ENCODE peak calls at places on chromosomes 1 and 21, in five cellular contexts. One of them, this sample, is unnamed.

GRCh38 chr1:164702216-164702615 is 143.2 kb downstream of the PBX1 start:
- DNase-seq in stimulated activated CD4-positive, alpha-beta T cell treated with anti-CD3 and anti-CD28 coated beads, Interleukin-2, amount 100 ng/mL, for 24 hours: no peak
- DNase-seq in astrocyte of the cerebellum: no peak
- DNase-seq in substantia nigra: no peak
- DNase-seq in pulmonary artery endothelial cell: no peak
- DNase-seq in this sample: no peak

GRCh38 chr1:3481836-3482589 is 27.5 kb downstream of the ARHGEF16 start:
- DNase-seq in pulmonary artery endothelial cell: no peak
- DNase-seq in substantia nigra: no peak
- DNase-seq in astrocyte of the cerebellum: no peak
- DNase-seq in stimulated activated CD4-positive, alpha-beta T cell treated with anti-CD3 and anti-CD28 coated beads, Interleukin-2, amount 100 ng/mL, for 24 hours: no peak
- DNase-seq in this sample: no peak

GRCh38 chr21:27840273-27840672 is 873.4 kb upstream of the ADAMTS5 start:
- DNase-seq in astrocyte of the cerebellum: no peak
- DNase-seq in stimulated activated CD4-positive, alpha-beta T cell treated with anti-CD3 and anti-CD28 coated beads, Interleukin-2, amount 100 ng/mL, for 24 hours: no peak
- DNase-seq in pulmonary artery endothelial cell: no peak
- DNase-seq in substantia nigra: no peak
- DNase-seq in this sample: no peak

GRCh38 chr1:245604979-245605378 is 450.2 kb downstream of the KIF26B start:
- DNase-seq in substantia nigra: no peak
- DNase-seq in astrocyte of the cerebellum: no peak
- DNase-seq in pulmonary artery endothelial cell: no peak
- DNase-seq in stimulated activated CD4-positive, alpha-beta T cell treated with anti-CD3 and anti-CD28 coated beads, Interleukin-2, amount 100 ng/mL, for 24 hours: no peak
- DNase-seq in this sample: no peak

GRCh38 chr1:21622466-21623315 is 46.5 kb downstream of the RAP1GAP start:
- DNase-seq in stimulated activated CD4-positive, alpha-beta T cell treated with anti-CD3 and anti-CD28 coated beads, Interleukin-2, amount 100 ng/mL, for 24 hours: peak; percentile 57
- DNase-seq in astrocyte of the cerebellum: no peak
- DNase-seq in substantia nigra: peak; percentile 26
- DNase-seq in pulmonary artery endothelial cell: no peak
- DNase-seq in this sample: no peak

GRCh38 chr1:232773752-232774151 is 31.5 kb upstream of the MAP10 start:
- DNase-seq in stimulated activated CD4-positive, alpha-beta T cell treated with anti-CD3 and anti-CD28 coated beads, Interleukin-2, amount 100 ng/mL, for 24 hours: no peak
- DNase-seq in pulmonary artery endothelial cell: no peak
- DNase-seq in substantia nigra: no peak
- DNase-seq in astrocyte of the cerebellum: no peak
- DNase-seq in this sample: no peak

GRCh38 chr1:68975534-68975933 is 478.7 kb upstream of the DEPDC1 start:
- DNase-seq in stimulated activated CD4-positive, alpha-beta T cell treated with anti-CD3 and anti-CD28 coated beads, Interleukin-2, amount 100 ng/mL, for 24 hours: no peak
- DNase-seq in astrocyte of the cerebellum: no peak
- DNase-seq in substantia nigra: no peak
- DNase-seq in pulmonary artery endothelial cell: no peak
- DNase-seq in this sample: peak; percentile 58

GRCh38 chr1:2411801-2412394 is 466 bp downstream of the PEX10 start:
- DNase-seq in stimulated activated CD4-positive, alpha-beta T cell treated with anti-CD3 and anti-CD28 coated beads, Interleukin-2, amount 100 ng/mL, for 24 hours: no peak
- DNase-seq in substantia nigra: no peak
- DNase-seq in astrocyte of the cerebellum: no peak
- DNase-seq in pulmonary artery endothelial cell: no peak
- DNase-seq in this sample: no peak

GRCh38 chr1:1630965-1631792 is 794 bp upstream of the MMP23B start:
- DNase-seq in pulmonary artery endothelial cell: no peak
- DNase-seq in astrocyte of the cerebellum: no peak
- DNase-seq in substantia nigra: peak; percentile 63
- DNase-seq in stimulated activated CD4-positive, alpha-beta T cell treated with anti-CD3 and anti-CD28 coated beads, Interleukin-2, amount 100 ng/mL, for 24 hours: no peak
- DNase-seq in this sample: no peak

GRCh38 chr1:204992499-204992898 is 50.5 kb upstream of the CNTN2 start:
- DNase-seq in pulmonary artery endothelial cell: no peak
- DNase-seq in astrocyte of the cerebellum: no peak
- DNase-seq in substantia nigra: no peak
- DNase-seq in stimulated activated CD4-positive, alpha-beta T cell treated with anti-CD3 and anti-CD28 coated beads, Interleukin-2, amount 100 ng/mL, for 24 hours: no peak
- DNase-seq in this sample: no peak

GRCh38 chr1:111481387-111482221 is 7.8 kb downstream of the C1orf162 start:
- DNase-seq in astrocyte of the cerebellum: peak; percentile 31
- DNase-seq in substantia nigra: peak; percentile 85
- DNase-seq in pulmonary artery endothelial cell: no peak
- DNase-seq in stimulated activated CD4-positive, alpha-beta T cell treated with anti-CD3 and anti-CD28 coated beads, Interleukin-2, amount 100 ng/mL, for 24 hours: peak; percentile 68
- DNase-seq in this sample: peak; percentile 74

GRCh38 chr1:91830242-91831131 is 55.5 kb downstream of the TGFBR3 start:
- DNase-seq in astrocyte of the cerebellum: peak; percentile 75
- DNase-seq in pulmonary artery endothelial cell: peak; percentile 83
- DNase-seq in substantia nigra: peak; percentile 12
- DNase-seq in stimulated activated CD4-positive, alpha-beta T cell treated with anti-CD3 and anti-CD28 coated beads, Interleukin-2, amount 100 ng/mL, for 24 hours: no peak
- DNase-seq in this sample: no peak

GRCh38 chr1:28370220-28371010 is 875 bp downstream of the PHACTR4 start:
- DNase-seq in substantia nigra: peak; percentile 33
- DNase-seq in stimulated activated CD4-positive, alpha-beta T cell treated with anti-CD3 and anti-CD28 coated beads, Interleukin-2, amount 100 ng/mL, for 24 hours: peak; percentile 32
- DNase-seq in astrocyte of the cerebellum: no peak
- DNase-seq in pulmonary artery endothelial cell: no peak
- DNase-seq in this sample: peak; percentile 8

GRCh38 chr1:222288056-222288455 is 259.8 kb downstream of the HHIPL2 start:
- DNase-seq in stimulated activated CD4-positive, alpha-beta T cell treated with anti-CD3 and anti-CD28 coated beads, Interleukin-2, amount 100 ng/mL, for 24 hours: no peak
- DNase-seq in astrocyte of the cerebellum: no peak
- DNase-seq in pulmonary artery endothelial cell: no peak
- DNase-seq in substantia nigra: no peak
- DNase-seq in this sample: no peak

GRCh38 chr1:5379176-5379759 is 613.0 kb downstream of the NPHP4 start:
- DNase-seq in stimulated activated CD4-positive, alpha-beta T cell treated with anti-CD3 and anti-CD28 coated beads, Interleukin-2, amount 100 ng/mL, for 24 hours: no peak
- DNase-seq in substantia nigra: no peak
- DNase-seq in pulmonary artery endothelial cell: no peak
- DNase-seq in astrocyte of the cerebellum: no peak
- DNase-seq in this sample: no peak

GRCh38 chr1:170729608-170730378 is 65.9 kb downstream of the PRRX1 start:
- DNase-seq in stimulated activated CD4-positive, alpha-beta T cell treated with anti-CD3 and anti-CD28 coated beads, Interleukin-2, amount 100 ng/mL, for 24 hours: no peak
- DNase-seq in astrocyte of the cerebellum: no peak
- DNase-seq in pulmonary artery endothelial cell: no peak
- DNase-seq in substantia nigra: no peak
- DNase-seq in this sample: no peak

GRCh38 chr21:41610042-41610839 is 102.3 kb upstream of the TMPRSS2 start:
- DNase-seq in pulmonary artery endothelial cell: peak; percentile 13
- DNase-seq in stimulated activated CD4-positive, alpha-beta T cell treated with anti-CD3 and anti-CD28 coated beads, Interleukin-2, amount 100 ng/mL, for 24 hours: peak; percentile 27
- DNase-seq in substantia nigra: peak; percentile 43
- DNase-seq in astrocyte of the cerebellum: no peak
- DNase-seq in this sample: no peak

GRCh38 chr1:7667625-7668218 is 103.4 kb upstream of the VAMP3 start:
- DNase-seq in pulmonary artery endothelial cell: peak; percentile 33
- DNase-seq in astrocyte of the cerebellum: peak; percentile 68
- DNase-seq in substantia nigra: peak; percentile 96
- DNase-seq in stimulated activated CD4-positive, alpha-beta T cell treated with anti-CD3 and anti-CD28 coated beads, Interleukin-2, amount 100 ng/mL, for 24 hours: peak; percentile 91
- DNase-seq in this sample: peak; percentile 87

GRCh38 chr1:100213141-100213540 is 35.1 kb upstream of the LRRC39 start:
- DNase-seq in substantia nigra: no peak
- DNase-seq in stimulated activated CD4-positive, alpha-beta T cell treated with anti-CD3 and anti-CD28 coated beads, Interleukin-2, amount 100 ng/mL, for 24 hours: no peak
- DNase-seq in pulmonary artery endothelial cell: no peak
- DNase-seq in astrocyte of the cerebellum: no peak
- DNase-seq in this sample: no peak

GRCh38 chr1:36523850-36524249 is 41.1 kb upstream of the CSF3R start:
- DNase-seq in stimulated activated CD4-positive, alpha-beta T cell treated with anti-CD3 and anti-CD28 coated beads, Interleukin-2, amount 100 ng/mL, for 24 hours: peak; percentile 39
- DNase-seq in substantia nigra: no peak
- DNase-seq in astrocyte of the cerebellum: no peak
- DNase-seq in pulmonary artery endothelial cell: no peak
- DNase-seq in this sample: peak; percentile 37

GRCh38 chr1:82818596-82818995 is 1017.9 kb downstream of the ADGRL2 start:
- DNase-seq in stimulated activated CD4-positive, alpha-beta T cell treated with anti-CD3 and anti-CD28 coated beads, Interleukin-2, amount 100 ng/mL, for 24 hours: no peak
- DNase-seq in substantia nigra: no peak
- DNase-seq in pulmonary artery endothelial cell: no peak
- DNase-seq in astrocyte of the cerebellum: no peak
- DNase-seq in this sample: no peak

GRCh38 chr1:7062346-7063061 is 277.2 kb downstream of the CAMTA1 start:
- DNase-seq in stimulated activated CD4-positive, alpha-beta T cell treated with anti-CD3 and anti-CD28 coated beads, Interleukin-2, amount 100 ng/mL, for 24 hours: no peak
- DNase-seq in substantia nigra: no peak
- DNase-seq in astrocyte of the cerebellum: no peak
- DNase-seq in pulmonary artery endothelial cell: no peak
- DNase-seq in this sample: no peak

GRCh38 chr1:82706741-82707140 is 906.0 kb downstream of the ADGRL2 start:
- DNase-seq in substantia nigra: no peak
- DNase-seq in astrocyte of the cerebellum: no peak
- DNase-seq in stimulated activated CD4-positive, alpha-beta T cell treated with anti-CD3 and anti-CD28 coated beads, Interleukin-2, amount 100 ng/mL, for 24 hours: no peak
- DNase-seq in pulmonary artery endothelial cell: no peak
- DNase-seq in this sample: no peak

GRCh38 chr1:63691672-63692425 is 82.0 kb upstream of the ROR1 start:
- DNase-seq in stimulated activated CD4-positive, alpha-beta T cell treated with anti-CD3 and anti-CD28 coated beads, Interleukin-2, amount 100 ng/mL, for 24 hours: peak; percentile 21
- DNase-seq in substantia nigra: peak; percentile 15
- DNase-seq in astrocyte of the cerebellum: peak; percentile 88
- DNase-seq in pulmonary artery endothelial cell: peak; percentile 71
- DNase-seq in this sample: peak; percentile 76

GRCh38 chr1:230832466-230832865 is 35.9 kb downstream of the C1orf198 start:
- DNase-seq in pulmonary artery endothelial cell: no peak
- DNase-seq in astrocyte of the cerebellum: no peak
- DNase-seq in substantia nigra: no peak
- DNase-seq in stimulated activated CD4-positive, alpha-beta T cell treated with anti-CD3 and anti-CD28 coated beads, Interleukin-2, amount 100 ng/mL, for 24 hours: no peak
- DNase-seq in this sample: no peak

GRCh38 chr1:41108696-41109284 is 87.3 kb upstream of the SLFNL1 start:
- DNase-seq in astrocyte of the cerebellum: no peak
- DNase-seq in substantia nigra: no peak
- DNase-seq in pulmonary artery endothelial cell: peak; percentile 7
- DNase-seq in stimulated activated CD4-positive, alpha-beta T cell treated with anti-CD3 and anti-CD28 coated beads, Interleukin-2, amount 100 ng/mL, for 24 hours: no peak
- DNase-seq in this sample: no peak

GRCh38 chr1:87149166-87150065 is 179.3 kb upstream of the LMO4 start:
- DNase-seq in astrocyte of the cerebellum: no peak
- DNase-seq in stimulated activated CD4-positive, alpha-beta T cell treated with anti-CD3 and anti-CD28 coated beads, Interleukin-2, amount 100 ng/mL, for 24 hours: no peak
- DNase-seq in substantia nigra: no peak
- DNase-seq in pulmonary artery endothelial cell: no peak
- DNase-seq in this sample: peak; percentile 45

GRCh38 chr1:21262282-21263051 is 27.8 kb downstream of the ECE1 start:
- DNase-seq in substantia nigra: peak; percentile 37
- DNase-seq in stimulated activated CD4-positive, alpha-beta T cell treated with anti-CD3 and anti-CD28 coated beads, Interleukin-2, amount 100 ng/mL, for 24 hours: no peak
- DNase-seq in astrocyte of the cerebellum: peak; percentile 64
- DNase-seq in pulmonary artery endothelial cell: peak; percentile 51
- DNase-seq in this sample: no peak

GRCh38 chr1:38117444-38117887 is 70.9 kb upstream of the POU3F1 start:
- DNase-seq in stimulated activated CD4-positive, alpha-beta T cell treated with anti-CD3 and anti-CD28 coated beads, Interleukin-2, amount 100 ng/mL, for 24 hours: no peak
- DNase-seq in pulmonary artery endothelial cell: no peak
- DNase-seq in substantia nigra: no peak
- DNase-seq in astrocyte of the cerebellum: no peak
- DNase-seq in this sample: peak; percentile 21

GRCh38 chr1:22641906-22642636 is 1.4 kb upstream of the C1QC start:
- DNase-seq in stimulated activated CD4-positive, alpha-beta T cell treated with anti-CD3 and anti-CD28 coated beads, Interleukin-2, amount 100 ng/mL, for 24 hours: peak; percentile 77
- DNase-seq in substantia nigra: peak; percentile 79
- DNase-seq in pulmonary artery endothelial cell: no peak
- DNase-seq in astrocyte of the cerebellum: peak; percentile 8
- DNase-seq in this sample: no peak

GRCh38 chr1:92940541-92940940 is 20.7 kb downstream of the DIPK1A start:
- DNase-seq in astrocyte of the cerebellum: no peak
- DNase-seq in pulmonary artery endothelial cell: no peak
- DNase-seq in stimulated activated CD4-positive, alpha-beta T cell treated with anti-CD3 and anti-CD28 coated beads, Interleukin-2, amount 100 ng/mL, for 24 hours: no peak
- DNase-seq in substantia nigra: no peak
- DNase-seq in this sample: no peak

GRCh38 chr1:167455786-167456446 is 62.4 kb downstream of the CD247 start:
- DNase-seq in stimulated activated CD4-positive, alpha-beta T cell treated with anti-CD3 and anti-CD28 coated beads, Interleukin-2, amount 100 ng/mL, for 24 hours: peak; percentile 47
- DNase-seq in substantia nigra: peak; percentile 42
- DNase-seq in pulmonary artery endothelial cell: no peak
- DNase-seq in astrocyte of the cerebellum: no peak
- DNase-seq in this sample: no peak

GRCh38 chr1:156480411-156481192 is 20.0 kb downstream of the MEF2D start:
- DNase-seq in substantia nigra: peak; percentile 69
- DNase-seq in stimulated activated CD4-positive, alpha-beta T cell treated with anti-CD3 and anti-CD28 coated beads, Interleukin-2, amount 100 ng/mL, for 24 hours: peak; percentile 82
- DNase-seq in pulmonary artery endothelial cell: no peak
- DNase-seq in astrocyte of the cerebellum: no peak
- DNase-seq in this sample: no peak

GRCh38 chr1:3523980-3524379 is 69.5 kb downstream of the ARHGEF16 start:
- DNase-seq in pulmonary artery endothelial cell: no peak
- DNase-seq in stimulated activated CD4-positive, alpha-beta T cell treated with anti-CD3 and anti-CD28 coated beads, Interleukin-2, amount 100 ng/mL, for 24 hours: no peak
- DNase-seq in astrocyte of the cerebellum: no peak
- DNase-seq in substantia nigra: no peak
- DNase-seq in this sample: no peak

GRCh38 chr1:47837866-47838561 is 159.2 kb downstream of the TRABD2B start:
- DNase-seq in substantia nigra: no peak
- DNase-seq in astrocyte of the cerebellum: no peak
- DNase-seq in stimulated activated CD4-positive, alpha-beta T cell treated with anti-CD3 and anti-CD28 coated beads, Interleukin-2, amount 100 ng/mL, for 24 hours: no peak
- DNase-seq in pulmonary artery endothelial cell: no peak
- DNase-seq in this sample: no peak

GRCh38 chr1:168454211-168454815 is 89.5 kb downstream of the XCL2 start:
- DNase-seq in substantia nigra: no peak
- DNase-seq in astrocyte of the cerebellum: no peak
- DNase-seq in stimulated activated CD4-positive, alpha-beta T cell treated with anti-CD3 and anti-CD28 coated beads, Interleukin-2, amount 100 ng/mL, for 24 hours: no peak
- DNase-seq in pulmonary artery endothelial cell: no peak
- DNase-seq in this sample: no peak

GRCh38 chr1:202068596-202068995 is 54.1 kb upstream of the GPR37L1 start:
- DNase-seq in substantia nigra: no peak
- DNase-seq in stimulated activated CD4-positive, alpha-beta T cell treated with anti-CD3 and anti-CD28 coated beads, Interleukin-2, amount 100 ng/mL, for 24 hours: no peak
- DNase-seq in astrocyte of the cerebellum: no peak
- DNase-seq in pulmonary artery endothelial cell: no peak
- DNase-seq in this sample: no peak

GRCh38 chr1:58005212-58005611 is 541.3 kb downstream of the OMA1 start:
- DNase-seq in astrocyte of the cerebellum: no peak
- DNase-seq in substantia nigra: no peak
- DNase-seq in stimulated activated CD4-positive, alpha-beta T cell treated with anti-CD3 and anti-CD28 coated beads, Interleukin-2, amount 100 ng/mL, for 24 hours: no peak
- DNase-seq in pulmonary artery endothelial cell: no peak
- DNase-seq in this sample: no peak

This sample was measured in putamen.